ENCODE peak calls at places on chromosomes 7 and 10, in four cellular contexts. X, C, M and U are unnamed samples.

GRCh38 chr10:27192284-27192683 is 37.1 kb downstream of the MASTL start:
- ATAC-seq in X (peak; percentile 96), C (no peak), M (peak; percentile 41), U (peak; percentile 55)

GRCh38 chr7:46933596-46933995 is 648.3 kb downstream of the TNS3 start:
- ATAC-seq in X (no peak), C (no peak), M (no peak), U (no peak)

GRCh38 chr10:17432738-17433137 is 21.7 kb downstream of the ST8SIA6 start:
- ATAC-seq in X (no peak), C (no peak), M (no peak), U (no peak)

GRCh38 chr10:21495002-21495685 is 30.3 kb downstream of the SKIDA1 start:
- ATAC-seq in X (peak; percentile 11), C (peak; percentile 11), M (peak; percentile 6), U (no peak)

GRCh38 chr10:119878524-119878923 is 5.9 kb upstream of the MCMBP start:
- ATAC-seq in X (no peak), C (no peak), M (no peak), U (no peak)

GRCh38 chr7:16365952-16366351 is 55.4 kb downstream of the CRPPA start:
- ATAC-seq in X (no peak), C (no peak), M (no peak), U (no peak)

GRCh38 chr10:95834375-95834774 is 73.4 kb upstream of the CC2D2B start:
- ATAC-seq in X (no peak), C (no peak), M (no peak), U (no peak)

GRCh38 chr10:133248334-133248715 is 10.7 kb downstream of the VENTX start:
- ATAC-seq in X (peak; percentile 4), C (no peak), M (no peak), U (no peak)

GRCh38 chr7:28674359-28674782 is 262.1 kb downstream of the CREB5 start:
- ATAC-seq in X (no peak), C (no peak), M (no peak), U (peak; percentile 46)

GRCh38 chr10:49323171-49323895 is 24.4 kb downstream of the C10orf71 start:
- ATAC-seq in X (no peak), C (no peak), M (no peak), U (no peak)

GRCh38 chr10:73819025-73819424 is 7.6 kb upstream of the NDST2 start:
- ATAC-seq in X (no peak), C (no peak), M (no peak), U (no peak)

GRCh38 chr10:102185272-102185671 is 33.1 kb downstream of the NOLC1 start:
- ATAC-seq in X (no peak), C (no peak), M (no peak), U (no peak)

GRCh38 chr10:132560248-132560731 is 22.7 kb downstream of the INPP5A start:
- ATAC-seq in X (no peak), C (peak; percentile 56), M (peak; percentile 33), U (no peak)

GRCh38 chr10:31759816-31760626 is 168.6 kb downstream of the ARHGAP12 start:
- ATAC-seq in X (peak; percentile 96), C (peak; percentile 95), M (peak; percentile 94), U (peak; percentile 99)

GRCh38 chr7:47314728-47315601 is 266.9 kb downstream of the TNS3 start:
- ATAC-seq in X (peak; percentile 24), C (peak; percentile 51), M (peak; percentile 85), U (peak; percentile 23)

GRCh38 chr10:29765330-29765729 is 130.6 kb upstream of the SVIL start:
- ATAC-seq in X (no peak), C (no peak), M (no peak), U (no peak)

GRCh38 chr7:78764571-78764970 is 688.9 kb downstream of the MAGI2 start:
- ATAC-seq in X (no peak), C (no peak), M (no peak), U (no peak)

GRCh38 chr7:98733036-98733435 is 116.0 kb downstream of the NPTX2 start:
- ATAC-seq in X (peak; percentile 90), C (no peak), M (no peak), U (peak; percentile 57)

GRCh38 chr7:29289156-29290021 is 94.8 kb downstream of the CHN2 start:
- ATAC-seq in X (no peak), C (peak; percentile 41), M (no peak), U (no peak)

GRCh38 chr7:77321300-77321699 is 94.8 kb downstream of the GSAP start:
- ATAC-seq in X (no peak), C (no peak), M (no peak), U (no peak)

GRCh38 chr7:112770051-112770450 is 20.1 kb downstream of the TMEM168 start:
- ATAC-seq in X (no peak), C (no peak), M (no peak), U (peak; percentile 98)

GRCh38 chr10:15067154-15067553 is 21.4 kb downstream of the ACBD7 start:
- ATAC-seq in X (no peak), C (no peak), M (no peak), U (no peak)

GRCh38 chr10:123833170-123833850 is 58.3 kb downstream of the CPXM2 start:
- ATAC-seq in X (no peak), C (no peak), M (no peak), U (no peak)